ENCODE peak calls at places on chromosomes 13 and 19, in eight cellular contexts. One of them, this sample, is unnamed.
A peak's percentile ranks its signal among the peaks of the same experiment; 100 is the strongest.

GRCh38 chr19:46979770-46980105 is 39.9 kb upstream of the NPAS1 start:
- DNase-seq in OCI-M1: no peak
- DNase-seq in hypothalamus: no peak
- DNase-seq in stimulated activated CD4-positive, alpha-beta T cell treated with anti-CD3 and anti-CD28 coated beads, TNF-alpha, amount 100 ng/mL, for 24 hours: no peak
- DNase-seq in retina: no peak
- DNase-seq in nephron progenitor cell: peak; percentile 43
- DNase-seq in ascending aorta: no peak
- DNase-seq in thyroid gland: no peak
- DNase-seq in this sample: no peak

GRCh38 chr13:113646376-113646775 is 11.6 kb downstream of the ATP4B start:
- DNase-seq in OCI-M1: no peak
- DNase-seq in hypothalamus: no peak
- DNase-seq in stimulated activated CD4-positive, alpha-beta T cell treated with anti-CD3 and anti-CD28 coated beads, TNF-alpha, amount 100 ng/mL, for 24 hours: no peak
- DNase-seq in retina: no peak
- DNase-seq in nephron progenitor cell: no peak
- DNase-seq in ascending aorta: peak; percentile 37
- DNase-seq in thyroid gland: peak; percentile 40
- DNase-seq in this sample: no peak

GRCh38 chr19:8631425-8631819 is 989 bp downstream of the NFILZ start:
- DNase-seq in OCI-M1: no peak
- DNase-seq in hypothalamus: no peak
- DNase-seq in stimulated activated CD4-positive, alpha-beta T cell treated with anti-CD3 and anti-CD28 coated beads, TNF-alpha, amount 100 ng/mL, for 24 hours: no peak
- DNase-seq in retina: peak; percentile 68
- DNase-seq in nephron progenitor cell: peak; percentile 25
- DNase-seq in ascending aorta: peak; percentile 77
- DNase-seq in thyroid gland: no peak
- DNase-seq in this sample: no peak

GRCh38 chr13:40589285-40590109 is 76.9 kb downstream of the FOXO1 start:
- DNase-seq in OCI-M1: peak; percentile 30
- DNase-seq in hypothalamus: peak; percentile 28
- DNase-seq in stimulated activated CD4-positive, alpha-beta T cell treated with anti-CD3 and anti-CD28 coated beads, TNF-alpha, amount 100 ng/mL, for 24 hours: no peak
- DNase-seq in retina: no peak
- DNase-seq in nephron progenitor cell: peak; percentile 17
- DNase-seq in ascending aorta: peak; percentile 74
- DNase-seq in thyroid gland: no peak
- DNase-seq in this sample: peak; percentile 83

GRCh38 chr19:28468701-28469459 is 744.1 kb downstream of the UQCRFS1 start:
- DNase-seq in OCI-M1: peak; percentile 36
- DNase-seq in hypothalamus: no peak
- DNase-seq in stimulated activated CD4-positive, alpha-beta T cell treated with anti-CD3 and anti-CD28 coated beads, TNF-alpha, amount 100 ng/mL, for 24 hours: no peak
- DNase-seq in retina: peak; percentile 60
- DNase-seq in nephron progenitor cell: peak; percentile 40
- DNase-seq in ascending aorta: no peak
- DNase-seq in thyroid gland: peak; percentile 8
- DNase-seq in this sample: peak; percentile 57

GRCh38 chr13:49220035-49220855 is at the start of gene MLNR:
- DNase-seq in OCI-M1: no peak
- DNase-seq in hypothalamus: no peak
- DNase-seq in stimulated activated CD4-positive, alpha-beta T cell treated with anti-CD3 and anti-CD28 coated beads, TNF-alpha, amount 100 ng/mL, for 24 hours: no peak
- DNase-seq in retina: peak; percentile 75
- DNase-seq in nephron progenitor cell: peak; percentile 63
- DNase-seq in ascending aorta: no peak
- DNase-seq in thyroid gland: peak; percentile 53
- DNase-seq in this sample: peak; percentile 33

GRCh38 chr19:58476498-58477015 is 405 bp downstream of the ZNF446 start:
- DNase-seq in OCI-M1: peak; percentile 58
- DNase-seq in hypothalamus: no peak
- DNase-seq in stimulated activated CD4-positive, alpha-beta T cell treated with anti-CD3 and anti-CD28 coated beads, TNF-alpha, amount 100 ng/mL, for 24 hours: no peak
- DNase-seq in retina: no peak
- DNase-seq in nephron progenitor cell: no peak
- DNase-seq in ascending aorta: peak; percentile 76
- DNase-seq in thyroid gland: no peak
- DNase-seq in this sample: peak; percentile 40

GRCh38 chr13:99962242-99962641 is 9.3 kb downstream of the ZIC5 start:
- DNase-seq in OCI-M1: no peak
- DNase-seq in hypothalamus: no peak
- DNase-seq in stimulated activated CD4-positive, alpha-beta T cell treated with anti-CD3 and anti-CD28 coated beads, TNF-alpha, amount 100 ng/mL, for 24 hours: no peak
- DNase-seq in retina: peak; percentile 23
- DNase-seq in nephron progenitor cell: no peak
- DNase-seq in ascending aorta: peak; percentile 7
- DNase-seq in thyroid gland: no peak
- DNase-seq in this sample: no peak

GRCh38 chr13:91347996-91348905 is 764 bp downstream of the MIR17HG start:
- DNase-seq in OCI-M1: peak; percentile 58
- DNase-seq in hypothalamus: peak; percentile 19
- DNase-seq in stimulated activated CD4-positive, alpha-beta T cell treated with anti-CD3 and anti-CD28 coated beads, TNF-alpha, amount 100 ng/mL, for 24 hours: peak; percentile 53
- DNase-seq in retina: peak; percentile 46
- DNase-seq in nephron progenitor cell: peak; percentile 49
- DNase-seq in ascending aorta: peak; percentile 70
- DNase-seq in thyroid gland: peak; percentile 46
- DNase-seq in this sample: no peak

GRCh38 chr13:33519561-33520479 is 234.3 kb upstream of the STARD13 start:
- DNase-seq in OCI-M1: no peak
- DNase-seq in hypothalamus: no peak
- DNase-seq in stimulated activated CD4-positive, alpha-beta T cell treated with anti-CD3 and anti-CD28 coated beads, TNF-alpha, amount 100 ng/mL, for 24 hours: no peak
- DNase-seq in retina: no peak
- DNase-seq in nephron progenitor cell: no peak
- DNase-seq in ascending aorta: no peak
- DNase-seq in thyroid gland: no peak
- DNase-seq in this sample: peak; percentile 90

GRCh38 chr19:801030-801860 is 4.0 kb downstream of the PTBP1 start:
- DNase-seq in OCI-M1: no peak
- DNase-seq in hypothalamus: no peak
- DNase-seq in stimulated activated CD4-positive, alpha-beta T cell treated with anti-CD3 and anti-CD28 coated beads, TNF-alpha, amount 100 ng/mL, for 24 hours: no peak
- DNase-seq in retina: no peak
- DNase-seq in nephron progenitor cell: no peak
- DNase-seq in ascending aorta: peak; percentile 82
- DNase-seq in thyroid gland: peak; percentile 97
- DNase-seq in this sample: peak; percentile 55

GRCh38 chr19:45104658-45105384 is 11.8 kb downstream of the PPP1R37 start:
- DNase-seq in OCI-M1: no peak
- DNase-seq in hypothalamus: no peak
- DNase-seq in stimulated activated CD4-positive, alpha-beta T cell treated with anti-CD3 and anti-CD28 coated beads, TNF-alpha, amount 100 ng/mL, for 24 hours: no peak
- DNase-seq in retina: no peak
- DNase-seq in nephron progenitor cell: no peak
- DNase-seq in ascending aorta: no peak
- DNase-seq in thyroid gland: no peak
- DNase-seq in this sample: no peak

This sample was measured in fibroblast of mammary gland.